ENCODE peak calls at places on chromosomes 7 and 10, in nine cellular contexts. O is stromal cell of bone marrow; X is AG04450; Y is aorta; F is EL; U is B cell; B is stimulated activated CD8-positive, alpha-beta memory T cell treated with anti-CD3 and anti-CD28 coated beads, Interleukin-4, amount 100 ng/mL, for 24 hours; T is neuronal stem cell; A is kidney. P is an unnamed sample.

GRCh38 chr10:110919971-110920881 is 822 bp downstream of the SHOC2 start:
- DNase-seq in O (no peak), X (no peak), Y (peak), F (peak), U (peak), B (no peak), T (peak), A (peak), P (no peak)

GRCh38 chr7:122103064-122103463 is 41.0 kb downstream of the AASS start:
- DNase-seq in O (no peak), X (no peak), Y (no peak), F (no peak), U (no peak), B (no peak), T (no peak), A (no peak), P (no peak)

GRCh38 chr10:101053516-101053915 is 8.3 kb upstream of the KAZALD1 start:
- DNase-seq in O (peak), X (no peak), Y (no peak), F (peak), U (no peak), B (no peak), T (no peak), A (no peak), P (no peak)

GRCh38 chr10:57624856-57625592 is 642.7 kb downstream of the IPMK start:
- DNase-seq in O (no peak), X (no peak), Y (no peak), F (no peak), U (no peak), B (no peak), T (no peak), A (no peak), P (no peak)

GRCh38 chr10:80137031-80137712 is 4.6 kb downstream of the PLAC9 start:
- DNase-seq in O (peak), X (peak), Y (no peak), F (peak), U (no peak), B (no peak), T (no peak), A (no peak), P (no peak)

GRCh38 chr10:11295492-11295891 is 277.8 kb downstream of the CELF2 start:
- DNase-seq in O (no peak), X (no peak), Y (no peak), F (no peak), U (no peak), B (no peak), T (no peak), A (no peak), P (no peak)

GRCh38 chr7:15555385-15555859 is 6.4 kb downstream of the AGMO start:
- DNase-seq in O (no peak), X (no peak), Y (no peak), F (peak), U (no peak), B (no peak), T (no peak), A (no peak), P (no peak)

GRCh38 chr7:142177869-142178268 is 66.4 kb downstream of the MGAM2 start:
- DNase-seq in O (no peak), X (no peak), Y (no peak), F (peak), U (no peak), B (no peak), T (no peak), A (no peak), P (peak)

GRCh38 chr10:106500585-106501525 is 663.7 kb downstream of the SORCS1 start:
- DNase-seq in O (no peak), X (no peak), Y (no peak), F (peak), U (no peak), B (no peak), T (no peak), A (no peak), P (no peak)

GRCh38 chr10:35451103-35452016 is 115.1 kb downstream of the CCNY start:
- DNase-seq in O (no peak), X (no peak), Y (no peak), F (no peak), U (peak), B (no peak), T (no peak), A (no peak), P (no peak)

GRCh38 chr10:24201503-24202180 is 7.3 kb upstream of the KIAA1217 start:
- DNase-seq in O (no peak), X (no peak), Y (no peak), F (no peak), U (no peak), B (no peak), T (no peak), A (no peak), P (no peak)

GRCh38 chr10:12605580-12606405 is 256.4 kb downstream of the CAMK1D start:
- DNase-seq in O (peak), X (peak), Y (no peak), F (peak), U (peak), B (peak), T (no peak), A (peak), P (peak)

GRCh38 chr7:13031481-13031880 is 344.0 kb downstream of the ARL4A start:
- DNase-seq in O (no peak), X (no peak), Y (no peak), F (peak), U (no peak), B (no peak), T (no peak), A (no peak), P (no peak)

GRCh38 chr10:33143160-33143728 is 185.2 kb upstream of the ITGB1 start:
- DNase-seq in O (peak), X (peak), Y (no peak), F (peak), U (no peak), B (no peak), T (no peak), A (no peak), P (no peak)

GRCh38 chr10:127563718-127564553 is 14.8 kb downstream of the NPS start:
- DNase-seq in O (no peak), X (no peak), Y (no peak), F (peak), U (peak), B (no peak), T (no peak), A (no peak), P (no peak)

GRCh38 chr7:151179287-151179860 is 7.7 kb downstream of the ASB10 start:
- DNase-seq in O (no peak), X (no peak), Y (peak), F (no peak), U (no peak), B (no peak), T (no peak), A (no peak), P (no peak)

GRCh38 chr10:92688927-92689662 is 660 bp upstream of the HHEX start:
- DNase-seq in O (no peak), X (no peak), Y (peak), F (peak), U (peak), B (no peak), T (peak), A (peak), P (no peak)

GRCh38 chr10:73485320-73485719 is 10.5 kb downstream of the PPP3CB start:
- DNase-seq in O (no peak), X (no peak), Y (no peak), F (no peak), U (no peak), B (no peak), T (no peak), A (no peak), P (no peak)

GRCh38 chr7:112484671-112485097 is 3.9 kb downstream of the LSMEM1 start:
- DNase-seq in O (peak), X (peak), Y (peak), F (peak), U (no peak), B (no peak), T (no peak), A (peak), P (peak)

GRCh38 chr7:44286618-44287487 is 38.5 kb downstream of the CAMK2B start:
- DNase-seq in O (no peak), X (no peak), Y (peak), F (no peak), U (no peak), B (no peak), T (no peak), A (peak), P (no peak)

GRCh38 chr10:88991161-88991899 is 732 bp downstream of the FAS start:
- DNase-seq in O (no peak), X (no peak), Y (peak), F (peak), U (peak), B (peak), T (peak), A (peak), P (peak)

GRCh38 chr7:150957119-150958020 is 20.8 kb downstream of the KCNH2 start:
- DNase-seq in O (no peak), X (no peak), Y (no peak), F (no peak), U (peak), B (no peak), T (no peak), A (no peak), P (no peak)

GRCh38 chr7:61111-61510 is 131.3 kb upstream of the FAM20C start:
- DNase-seq in O (no peak), X (no peak), Y (peak), F (no peak), U (no peak), B (no peak), T (no peak), A (peak), P (no peak)

GRCh38 chr10:78777466-78778256 is 291.1 kb upstream of the ZMIZ1 start:
- DNase-seq in O (peak), X (no peak), Y (no peak), F (peak), U (no peak), B (no peak), T (no peak), A (peak), P (peak)

GRCh38 chr7:106604303-106604918 is 56.5 kb downstream of the CCDC71L start:
- DNase-seq in O (no peak), X (no peak), Y (no peak), F (no peak), U (no peak), B (no peak), T (no peak), A (no peak), P (no peak)

GRCh38 chr10:119138341-119139306 is 26.9 kb downstream of the SFXN4 start:
- DNase-seq in O (no peak), X (no peak), Y (no peak), F (no peak), U (no peak), B (no peak), T (no peak), A (no peak), P (no peak)

GRCh38 chr7:85030893-85031292 is 156.0 kb downstream of the SEMA3D start:
- DNase-seq in O (peak), X (peak), Y (no peak), F (peak), U (no peak), B (no peak), T (no peak), A (no peak), P (peak)

GRCh38 chr10:23293145-23293724 is 51.4 kb downstream of the C10orf67 start:
- DNase-seq in O (no peak), X (no peak), Y (no peak), F (peak), U (no peak), B (peak), T (peak), A (no peak), P (peak)